ENCODE peak calls at places on chromosomes 5 and 9, in seven cellular contexts. S is heart left ventricle, P is prostate gland, W is tibial nerve, U is endothelial cell of umbilical vein, T is PC-3, B is type B pancreatic cell. G is an unnamed sample.
A peak's percentile ranks its signal among the peaks of the same experiment; 100 is the strongest.

GRCh38 chr9:96139592-96140251 is 162.3 kb downstream of the HSD17B3 start:
- DNase-seq in S (no peak), P (peak; percentile 88), W (peak; percentile 85), U (peak; percentile 31), T (peak; percentile 11), B (no peak), G (peak; percentile 29)

GRCh38 chr5:94481059-94481458 is 137.3 kb downstream of the KIAA0825 start:
- DNase-seq in S (no peak), P (no peak), W (no peak), U (no peak), T (no peak), B (no peak), G (no peak)

GRCh38 chr5:73911761-73912393 is 285.9 kb downstream of the ARHGEF28 start:
- DNase-seq in S (no peak), P (no peak), W (no peak), U (no peak), T (no peak), B (no peak), G (no peak)

GRCh38 chr5:51838459-51839253 is 455.4 kb downstream of the ISL1 start:
- DNase-seq in S (no peak), P (no peak), W (no peak), U (no peak), T (no peak), B (no peak), G (no peak)

GRCh38 chr9:4985376-4986266 is 549 bp downstream of the JAK2 start:
- DNase-seq in S (peak; percentile 46), P (peak; percentile 48), W (peak; percentile 33), U (peak; percentile 67), T (peak; percentile 49), B (no peak), G (peak; percentile 37)

GRCh38 chr9:126513159-126514036 is 100.3 kb upstream of the LMX1B start:
- DNase-seq in S (no peak), P (no peak), W (no peak), U (no peak), T (peak; percentile 7), B (no peak), G (no peak)

GRCh38 chr9:69292078-69292477 is 32.9 kb upstream of the ENTREP1 start:
- DNase-seq in S (no peak), P (no peak), W (no peak), U (no peak), T (no peak), B (no peak), G (no peak)

GRCh38 chr5:177330991-177331837 is 19.5 kb upstream of the MXD3 start:
- DNase-seq in S (no peak), P (no peak), W (no peak), U (no peak), T (no peak), B (no peak), G (no peak)

GRCh38 chr9:14479187-14479586 is 165.2 kb upstream of the NFIB start:
- DNase-seq in S (no peak), P (no peak), W (no peak), U (no peak), T (no peak), B (no peak), G (no peak)

GRCh38 chr9:89436963-89437625 is 60.8 kb downstream of the SEMA4D start:
- DNase-seq in S (no peak), P (peak; percentile 30), W (no peak), U (no peak), T (no peak), B (no peak), G (peak; percentile 73)

GRCh38 chr9:128027166-128027539 is 40.0 kb downstream of the NAIF1 start:
- DNase-seq in S (no peak), P (no peak), W (no peak), U (peak; percentile 32), T (no peak), B (no peak), G (no peak)

GRCh38 chr9:133881671-133882381 is 110.3 kb downstream of the VAV2 start:
- DNase-seq in S (no peak), P (peak; percentile 70), W (no peak), U (no peak), T (no peak), B (no peak), G (peak; percentile 69)

GRCh38 chr5:172414618-172415599 is 39.4 kb downstream of the SH3PXD2B start:
- DNase-seq in S (no peak), P (peak; percentile 80), W (peak; percentile 71), U (no peak), T (peak; percentile 58), B (no peak), G (peak; percentile 94)

GRCh38 chr5:1351156-1351555 is 6.3 kb upstream of the CLPTM1L start:
- DNase-seq in S (no peak), P (no peak), W (no peak), U (no peak), T (no peak), B (no peak), G (no peak)

GRCh38 chr5:169291877-169292276 is 9.1 kb downstream of the SLIT3 start:
- DNase-seq in S (no peak), P (no peak), W (no peak), U (no peak), T (no peak), B (no peak), G (no peak)

GRCh38 chr5:169287529-169287928 is 13.4 kb downstream of the SLIT3 start:
- DNase-seq in S (no peak), P (no peak), W (no peak), U (no peak), T (no peak), B (no peak), G (peak; percentile 39)

GRCh38 chr5:169288066-169288753 is 12.7 kb downstream of the SLIT3 start:
- DNase-seq in S (no peak), P (no peak), W (no peak), U (no peak), T (no peak), B (no peak), G (no peak)

GRCh38 chr5:169289520-169289919 is 11.4 kb downstream of the SLIT3 start:
- DNase-seq in S (no peak), P (no peak), W (no peak), U (no peak), T (no peak), B (no peak), G (no peak)

DNA sequence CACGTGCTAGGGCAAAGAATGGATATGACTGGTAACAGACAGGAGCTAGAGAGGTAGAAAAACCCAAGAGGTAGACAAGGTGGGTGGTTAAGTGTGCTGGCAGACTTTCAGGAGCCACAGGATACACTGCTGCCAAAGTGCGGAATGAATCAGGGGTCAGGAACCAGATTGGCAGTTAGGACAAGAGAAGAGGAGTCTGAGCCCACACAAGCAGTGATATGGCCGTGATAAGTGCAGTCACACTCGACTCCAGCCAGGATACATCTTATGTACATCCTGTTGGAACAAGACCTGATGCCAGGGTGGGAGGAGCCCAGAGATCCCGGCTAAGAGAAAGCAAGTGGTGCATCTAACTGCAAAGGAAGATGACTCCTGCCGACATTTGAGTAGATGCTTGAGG is 10.0 kb downstream of the SLIT3 start:
- DNase-seq in S (no peak), P (no peak), W (no peak), U (peak; percentile 18), T (peak; percentile 27), B (no peak), G (peak; percentile 26)
- TF ChIP-seq CTCF in S (no peak), P (no peak), W (no peak), U (no peak), T (no peak), B (no peak), G (no peak)

GRCh38 chr5:153400931-153401330 is 89.5 kb upstream of the GRIA1 start:
- DNase-seq in S (no peak), P (no peak), W (no peak), U (no peak), T (peak; percentile 7), B (no peak), G (no peak)
- TF ChIP-seq CTCF in S (no peak), P (no peak), W (no peak), U (no peak), T (no peak), B (no peak), G (no peak)

GRCh38 chr5:43202380-43202779 is 10.4 kb downstream of the NIM1K start:
- DNase-seq in S (no peak), P (no peak), W (no peak), U (no peak), T (no peak), B (no peak), G (peak; percentile 16)
- TF ChIP-seq CTCF in S (no peak), P (no peak), W (no peak), U (no peak), T (no peak), B (no peak), G (no peak)

DNA sequence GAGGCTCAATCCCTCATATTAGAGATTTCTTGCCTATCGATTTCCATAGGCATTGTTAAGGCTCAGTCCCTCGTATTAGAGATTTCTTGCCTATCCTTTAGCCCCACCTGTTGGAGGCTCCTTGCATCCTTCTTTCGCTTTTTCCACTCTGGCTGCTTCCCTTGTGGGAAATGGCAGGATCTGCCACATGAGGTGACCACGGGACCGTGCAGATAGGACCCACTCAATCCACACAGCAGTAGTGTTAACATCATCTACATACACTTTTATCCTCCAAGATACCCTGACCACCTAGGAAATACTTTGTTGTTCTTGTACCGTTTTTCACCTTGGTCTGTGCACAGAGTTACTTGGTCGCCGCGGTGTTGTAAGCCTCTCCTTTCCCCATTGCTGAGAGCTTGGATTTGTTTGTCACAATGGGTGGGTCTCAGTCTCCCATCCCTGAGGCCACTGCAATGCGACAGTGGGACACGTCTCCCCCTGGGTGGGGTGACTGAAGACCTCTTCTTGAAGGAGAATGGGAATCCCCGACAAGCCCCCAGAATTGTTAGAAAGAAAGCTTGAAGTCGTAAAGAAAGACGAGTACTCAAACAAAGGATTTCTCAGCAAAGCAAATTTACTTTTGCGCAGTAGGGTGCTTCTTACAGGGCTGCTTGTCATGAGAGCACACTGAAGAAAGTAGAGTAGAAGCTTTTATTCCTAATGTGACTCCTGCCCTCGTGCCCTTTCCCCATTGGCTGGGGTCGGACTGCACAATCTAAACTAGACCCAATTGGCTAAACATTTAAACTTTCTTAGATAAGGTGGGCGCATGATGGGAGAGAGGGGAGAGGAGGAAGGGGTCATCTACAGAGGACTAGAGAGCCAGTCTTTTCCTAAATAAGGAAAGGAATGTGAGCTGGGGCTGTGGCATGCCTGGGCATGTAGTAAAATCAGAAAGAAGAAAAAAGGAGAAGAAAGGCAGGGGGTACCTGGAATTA is 19.8 kb downstream of the IFT74 start:
- DNase-seq in S (peak; percentile 25), P (no peak), W (peak; percentile 42), U (peak; percentile 42), T (peak; percentile 47), B (no peak), G (no peak)
- TF ChIP-seq CTCF in S (peak; percentile 57), P (peak; percentile 26), W (peak; percentile 42), U (peak; percentile 51), T (peak; percentile 56), B (peak; percentile 73), G (peak; percentile 10)

G was measured in thyroid gland.